ENCODE peak calls at places on chromosomes 11 and 22, in four cellular contexts. N is sigmoid colon, O is left lung, I is endodermal cell. M is an unnamed sample. For H3K9me3, the result is how much of the 10 kb centered on the place peaks cover.

GRCh38 chr22:19325296-19325950 is 33.9 kb upstream of the CLTCL1 start:
- DNase-seq in N (no peak), O (no peak), I (no peak), M (no peak)

GRCh38 chr11:124108158-124108557 is 7.1 kb upstream of the VWA5A start:
- DNase-seq in N (no peak), O (no peak), I (peak), M (no peak)

GRCh38 chr11:19429108-19429760 is 188.5 kb upstream of the E2F8 start:
- DNase-seq in N (no peak), O (no peak), I (no peak), M (no peak)

GRCh38 chr11:72678524-72678923 is 4.3 kb upstream of the PDE2A start:
- DNase-seq in N (no peak), O (no peak), I (no peak), M (no peak)

GRCh38 chr11:103529217-103529684 is 420.0 kb downstream of the DYNC2H1 start:
- DNase-seq in N (no peak), O (no peak), I (no peak), M (no peak)

GRCh38 chr11:126647735-126648134 is 292.2 kb downstream of the ST3GAL4 start:
- DNase-seq in N (no peak), O (no peak), I (no peak), M (no peak)

GRCh38 chr11:45846174-45846675 is 1.1 kb upstream of the CRY2 start:
- DNase-seq in N (no peak), O (no peak), I (no peak), M (no peak)

GRCh38 chr11:114892381-114893197 is 214.3 kb downstream of the NXPE2 start:
- DNase-seq in N (no peak), O (no peak), I (peak), M (no peak)

GRCh38 chr11:17208257-17208999 is 642 bp upstream of the PIK3C2A start:
- DNase-seq in N (no peak), O (peak), I (peak), M (no peak)

GRCh38 chr11:21556936-21557335 is 635.9 kb upstream of the ANO5 start:
- DNase-seq in N (no peak), O (no peak), I (no peak), M (no peak)

GRCh38 chr11:70131606-70132190 is 53.6 kb downstream of the ANO1 start:
- DNase-seq in N (no peak), O (no peak), I (no peak), M (no peak)

GRCh38 chr22:37525073-37525745 is 6.0 kb upstream of the CARD10 start:
- DNase-seq in N (no peak), O (peak), I (no peak), M (no peak)

GRCh38 chr11:68146704-68147474 is 25.7 kb upstream of the CHKA start:
- DNase-seq in N (no peak), O (peak), I (peak), M (peak)

GRCh38 chr11:33208150-33208549 is 46.9 kb upstream of the CSTF3 start:
- DNase-seq in N (no peak), O (no peak), I (no peak), M (no peak)

GRCh38 chr22:32080904-32081303 is 37.8 kb downstream of the SLC5A1 start:
- DNase-seq in N (no peak), O (no peak), I (peak), M (no peak)

GRCh38 chr11:29959488-29959887 is 57.3 kb downstream of the KCNA4 start:
- DNase-seq in N (no peak), O (no peak), I (no peak), M (no peak)

GRCh38 chr11:75858613-75859012 is 43.6 kb downstream of the UVRAG start:
- DNase-seq in N (no peak), O (no peak), I (no peak), M (no peak)

GRCh38 chr22:44439356-44440223 is 58.4 kb downstream of the RTL6 start:
- DNase-seq in N (peak), O (no peak), I (peak), M (peak)

GRCh38 chr11:45150943-45151342 is 4.5 kb downstream of the PRDM11 start:
- DNase-seq in N (peak), O (no peak), I (no peak), M (no peak)

GRCh38 chr22:17814830-17815229 is 40.6 kb upstream of the BID start:
- DNase-seq in N (no peak), O (no peak), I (no peak), M (no peak)

GRCh38 chr22:24142241-24142640 is 39.0 kb upstream of the SUSD2 start:
- DNase-seq in N (no peak), O (no peak), I (no peak), M (no peak)

GRCh38 chr11:4697583-4697982 is at the start of gene OR51E2:
- DNase-seq in N (peak), O (no peak), I (peak), M (no peak)

GRCh38 chr11:92480519-92480918 is 255.9 kb downstream of the FAT3 start:
- DNase-seq in N (no peak), O (no peak), I (no peak), M (no peak)

GRCh38 chr22:25488244-25489020 is 76.0 kb upstream of the GRK3 start:
- DNase-seq in N (no peak), O (peak), I (no peak), M (peak)

GRCh38 chr11:71200761-71201160 is 51.6 kb downstream of the SHANK2 start:
- DNase-seq in N (no peak), O (no peak), I (no peak), M (peak)

GRCh38 chr11:76371170-76371569 is 9.8 kb downstream of the THAP12 start:
- DNase-seq in N (no peak), O (no peak), I (no peak), M (no peak)

GRCh38 chr11:112185883-112186282 is 10.6 kb downstream of the BCO2 start:
- DNase-seq in N (no peak), O (no peak), I (no peak), M (no peak)

DNA sequence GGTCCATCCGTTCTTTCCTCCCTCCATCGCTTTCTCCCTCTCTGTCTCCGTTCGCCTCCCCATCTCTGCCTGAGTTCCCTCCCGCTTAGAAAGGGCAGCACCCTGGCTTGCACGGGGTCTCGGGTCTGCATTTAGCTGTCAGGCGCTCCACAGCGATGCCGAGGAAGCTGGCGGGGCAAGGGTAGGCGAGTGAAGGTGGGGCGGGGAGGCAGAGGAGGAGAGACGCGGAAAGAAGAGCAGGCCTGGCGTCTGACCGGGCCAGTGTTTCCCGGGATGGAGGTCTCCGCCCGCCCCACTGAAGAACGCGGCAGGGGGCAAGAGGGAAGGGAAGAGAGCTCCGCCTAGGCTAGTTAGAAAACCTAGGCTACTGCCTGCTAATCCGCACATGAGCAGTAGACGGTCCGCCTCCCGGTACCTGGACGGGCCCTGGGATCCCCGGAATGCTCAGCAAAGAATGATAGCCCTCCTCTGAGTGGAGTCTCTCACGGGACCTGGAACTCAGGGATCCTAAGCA is 3922.5 kb upstream of the OR11H1 start:
- DNase-seq in N (no peak), O (no peak), I (no peak), M (peak)
- H3K9me3 ChIP-seq in N (under half), O (half or more), I (half or more), M (under half)

GRCh38 chr11:429391-429790 is 12.4 kb downstream of the ANO9 start:
- DNase-seq in N (no peak), O (no peak), I (peak), M (no peak)
- H3K9me3 ChIP-seq in N (under half), O (under half), I (under half), M (under half)

GRCh38 chr22:47784991-47785390 is 1022.5 kb downstream of the TBC1D22A start:
- DNase-seq in N (no peak), O (no peak), I (peak), M (no peak)
- H3K9me3 ChIP-seq in N (under half), O (under half), I (under half), M (under half)

GRCh38 chr22:49284389-49284788 is 543.3 kb downstream of the BRD1 start:
- DNase-seq in N (peak), O (no peak), I (no peak), M (no peak)

GRCh38 chr22:49282596-49282995 is 545.1 kb downstream of the BRD1 start:
- DNase-seq in N (peak), O (no peak), I (no peak), M (no peak)

GRCh38 chr22:49284931-49285330 is 542.7 kb downstream of the BRD1 start:
- DNase-seq in N (no peak), O (no peak), I (no peak), M (no peak)

GRCh38 chr22:49289822-49290221 is 537.9 kb downstream of the BRD1 start:
- DNase-seq in N (no peak), O (no peak), I (peak), M (peak)

GRCh38 chr22:49286236-49286760 is 541.4 kb downstream of the BRD1 start:
- DNase-seq in N (no peak), O (no peak), I (no peak), M (no peak)
- H3K9me3 ChIP-seq in N (under half), O (under half), I (under half), M (under half)

GRCh38 chr11:119827113-119827512 is 98.1 kb upstream of the NECTIN1 start:
- DNase-seq in N (no peak), O (no peak), I (no peak), M (no peak)
- H3K9me3 ChIP-seq in N (under half), O (under half), I (under half), M (under half)

DNA sequence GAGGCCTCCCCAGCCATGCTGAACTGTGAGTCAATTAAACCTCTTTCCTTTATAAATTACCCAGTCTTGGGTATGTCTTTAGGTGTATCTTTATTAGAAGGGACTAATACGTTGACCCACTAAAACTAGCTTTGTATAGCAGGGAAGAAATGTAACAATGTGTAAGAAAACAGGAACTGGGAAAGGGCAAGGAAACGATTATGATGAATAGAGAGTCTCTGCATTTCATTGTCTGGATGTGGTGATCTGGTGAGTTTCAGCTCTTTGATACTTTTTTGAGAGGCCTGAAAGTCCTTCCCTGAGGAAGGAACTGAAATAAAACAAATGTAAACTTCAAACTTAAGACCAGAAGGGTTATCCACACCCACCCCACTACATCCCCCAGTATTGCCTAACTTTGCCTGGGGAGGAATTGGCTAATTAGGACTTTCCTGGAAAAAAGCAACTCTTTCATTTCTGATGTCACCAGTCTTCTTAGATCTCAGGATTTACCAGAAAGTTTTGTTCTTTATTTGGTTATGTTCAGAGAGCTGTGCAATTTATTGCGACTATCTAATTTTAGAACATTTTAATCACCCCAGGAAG is 119.0 kb downstream of the LDLRAD3 start:
- DNase-seq in N (no peak), O (no peak), I (no peak), M (no peak)
- H3K9me3 ChIP-seq in N (under half), O (under half), I (under half), M (under half)

GRCh38 chr11:50032574-50032973 is at the start of gene OR4C45:
- DNase-seq in N (no peak), O (no peak), I (no peak), M (no peak)
- H3K9me3 ChIP-seq in N (under half), O (under half), I (half or more), M (under half)

DNA sequence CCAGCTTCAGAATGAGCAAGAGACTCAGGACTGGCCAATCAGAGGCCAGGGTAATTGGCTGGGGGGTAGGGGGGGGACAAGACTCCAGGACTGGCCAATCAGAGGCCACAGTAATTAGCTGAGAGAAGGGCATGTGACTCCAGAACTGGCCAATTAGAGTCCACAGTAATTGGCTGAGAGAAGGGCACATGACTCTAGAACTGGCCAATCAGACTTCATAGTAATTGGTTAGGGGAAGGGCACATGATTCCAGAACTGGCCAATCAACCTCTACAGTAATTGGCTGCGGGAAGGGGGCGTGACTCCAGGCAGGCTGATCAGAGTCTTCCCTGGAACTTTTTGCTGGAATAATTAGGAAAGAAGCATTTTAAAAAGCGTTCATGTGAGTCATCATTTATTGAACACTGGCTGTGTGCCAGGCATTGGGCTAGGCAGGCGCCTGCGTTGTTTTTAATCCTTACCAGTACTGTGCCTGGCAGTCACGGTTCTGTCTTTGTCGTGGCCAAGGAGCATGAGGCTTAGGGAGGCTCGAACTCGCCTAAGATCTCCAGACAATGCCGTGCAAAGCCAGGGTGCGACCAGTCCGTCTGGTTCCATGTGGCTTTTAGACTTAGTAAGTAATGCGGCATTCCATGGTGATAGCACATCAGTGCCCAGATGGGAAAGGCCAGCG is 508.1 kb downstream of the TBC1D22A start:
- DNase-seq in N (peak), O (no peak), I (no peak), M (no peak)
- H3K9me3 ChIP-seq in N (under half), O (under half), I (half or more), M (under half)

DNA sequence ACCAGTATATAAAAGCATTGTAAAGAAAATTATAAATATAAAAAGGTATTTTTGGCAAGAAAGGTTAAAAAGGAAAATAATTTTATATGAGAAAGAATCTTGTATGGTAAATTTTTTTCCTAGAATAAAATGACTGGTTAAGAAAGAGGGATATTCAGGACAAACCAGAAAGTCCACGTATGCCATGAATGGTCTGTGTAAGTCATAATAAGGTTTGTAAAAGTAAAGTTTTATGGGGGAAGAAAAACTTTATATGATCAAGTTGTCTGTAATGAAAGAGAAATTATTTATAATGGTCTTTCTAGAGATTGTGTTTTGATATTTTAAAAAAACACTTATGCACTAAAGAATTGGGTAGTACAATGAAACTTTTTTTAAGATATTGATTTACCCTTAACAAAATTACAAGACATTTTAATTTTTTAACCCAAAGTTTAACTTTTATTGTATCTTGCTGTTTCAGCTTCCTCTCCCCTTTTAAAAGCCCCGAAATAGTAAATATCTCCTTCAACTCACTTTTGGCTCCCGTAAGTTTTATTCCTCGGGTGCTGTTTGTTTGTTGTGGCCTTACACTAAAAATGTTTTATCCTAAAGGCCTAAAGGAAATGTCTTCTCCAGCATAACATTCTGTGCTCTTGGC is 47.7 kb downstream of the AMOTL1 start:
- DNase-seq in N (no peak), O (no peak), I (peak), M (no peak)
- H3K9me3 ChIP-seq in N (under half), O (under half), I (half or more), M (under half)

M was measured in upper lobe of right lung.